ENCODE peak calls at places on chromosomes 1 and 21, in ten cellular contexts. W, G, X, L, J, Q, S, A, Z and F are unnamed samples. For H3K27me3, the result is how much of the 10 kb centered on the place peaks cover.

GRCh38 chr1:226650236-226650841 is 88.7 kb downstream of the ITPKB start:
- DNase-seq in J (no peak), Z (peak), W (no peak), Q (no peak), X (peak), S (no peak), L (no peak), A (peak), G (no peak), F (peak)

GRCh38 chr1:160407819-160408801 is 7.7 kb downstream of the VANGL2 start:
- DNase-seq in S (no peak), W (no peak), A (no peak), X (no peak), J (no peak), Q (peak), L (no peak), Z (no peak), G (no peak), F (peak)

GRCh38 chr1:115040501-115040900 is 10.9 kb downstream of the TSHB start:
- DNase-seq in J (no peak), S (no peak), Z (no peak), L (no peak), Q (no peak), X (no peak), W (no peak), G (no peak), A (peak), F (no peak)

GRCh38 chr21:16218682-16219343 is 489.0 kb downstream of the USP25 start:
- DNase-seq in W (no peak), A (no peak), Q (no peak), G (no peak), J (no peak), Z (no peak), X (no peak), S (no peak), L (no peak), F (no peak)

GRCh38 chr1:53116307-53116810 is 26.1 kb downstream of the SLC1A7 start:
- DNase-seq in L (no peak), W (no peak), X (no peak), A (no peak), G (no peak), Q (no peak), S (no peak), J (no peak), Z (no peak), F (no peak)

GRCh38 chr1:18830596-18830995 is 28.9 kb downstream of the TAS1R2 start:
- DNase-seq in A (no peak), G (no peak), Q (no peak), J (no peak), X (no peak), S (no peak), Z (no peak), L (no peak), W (no peak), F (no peak)

GRCh38 chr1:81912383-81912782 is 111.6 kb downstream of the ADGRL2 start:
- DNase-seq in W (no peak), Q (no peak), L (no peak), Z (no peak), X (no peak), J (no peak), G (no peak), S (no peak), A (no peak), F (no peak)

GRCh38 chr1:99580451-99580850 is 65.5 kb upstream of the PALMD start:
- DNase-seq in G (no peak), Q (no peak), Z (no peak), A (no peak), W (no peak), J (no peak), L (no peak), X (peak), S (no peak), F (no peak)

GRCh38 chr1:4584471-4584870 is 69.9 kb upstream of the AJAP1 start:
- DNase-seq in J (no peak), W (no peak), A (no peak), Z (no peak), S (no peak), Q (no peak), L (no peak), G (no peak), X (no peak), F (no peak)

GRCh38 chr1:182003953-182004586 is 57.4 kb downstream of the ZNF648 start:
- DNase-seq in X (peak), Z (no peak), Q (peak), W (no peak), G (no peak), A (peak), J (no peak), L (no peak), S (no peak), F (peak)

DNA sequence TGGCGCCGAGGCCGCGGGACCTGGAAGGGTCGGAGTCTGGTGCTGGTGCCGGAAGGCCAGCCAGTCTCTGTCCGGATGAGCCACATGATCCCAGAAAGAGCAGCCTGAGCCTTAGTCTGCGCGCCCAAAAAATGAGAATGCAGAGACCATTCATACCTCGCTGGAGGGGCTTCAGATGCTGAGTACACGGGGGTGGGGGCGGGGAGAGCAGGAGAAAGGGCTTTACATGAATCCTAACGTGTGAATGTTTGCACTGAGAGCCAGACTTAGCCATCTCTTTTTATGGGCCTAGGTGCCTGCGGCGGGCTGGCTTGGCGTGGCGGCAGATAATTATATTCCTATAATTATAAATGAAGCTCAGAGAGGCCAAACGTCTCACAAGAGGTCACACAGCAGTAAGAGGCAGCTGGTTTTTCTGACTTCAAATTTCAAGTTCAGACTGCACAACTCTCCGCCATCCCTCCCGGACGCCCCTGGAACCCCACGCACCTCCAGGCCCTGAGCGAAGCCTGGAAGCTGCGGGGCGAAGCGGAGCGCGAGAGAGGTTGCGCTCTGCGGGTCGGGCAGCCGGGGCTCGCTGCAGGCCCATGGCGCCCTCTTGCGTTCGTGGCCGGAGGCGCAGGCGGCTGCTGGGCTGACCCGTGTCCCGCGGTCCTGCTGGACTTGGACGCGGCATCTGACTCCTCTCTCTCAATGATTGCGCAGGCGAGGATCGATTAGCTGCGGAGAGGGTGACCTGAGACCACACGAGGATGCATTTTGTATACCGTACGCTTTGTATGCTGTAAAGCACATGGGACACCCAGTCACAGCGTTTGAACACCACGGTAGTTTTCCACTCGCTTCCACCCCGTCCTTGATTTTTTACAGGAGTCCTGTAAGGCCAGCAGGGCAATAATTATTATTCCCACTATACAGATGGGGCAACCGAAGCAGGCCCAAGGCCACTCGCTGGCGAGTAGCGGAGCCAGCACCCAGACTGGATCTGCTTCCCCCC is 272.5 kb downstream of the FOXD2 start:
- DNase-seq in W (no peak), S (peak), L (peak), A (peak), Q (peak), J (peak), G (peak), Z (peak), X (peak), F (peak)
- H3K27me3 ChIP-seq in W (under half), S (half or more), L (under half), A (half or more), Q (under half), J (under half), G (half or more), Z (half or more), X (half or more), F (half or more)

GRCh38 chr1:197146108-197147095 is at the start of gene ASPM:
- DNase-seq in W (peak), S (peak), Q (peak), A (peak), L (peak), G (peak), J (peak), Z (peak), X (peak), F (peak)

GRCh38 chr1:197144570-197145325 is 1.7 kb downstream of the ASPM start:
- DNase-seq in Q (no peak), A (no peak), Z (no peak), L (no peak), S (peak), G (no peak), W (peak), J (no peak), X (no peak), F (no peak)

GRCh38 chr1:197149340-197149739 is 2.9 kb upstream of the ASPM start:
- DNase-seq in X (no peak), Q (no peak), S (no peak), A (no peak), L (no peak), G (no peak), J (no peak), Z (no peak), W (no peak), F (no peak)

GRCh38 chr1:197141556-197141955 is 4.9 kb downstream of the ASPM start:
- DNase-seq in Z (no peak), L (no peak), Q (no peak), G (no peak), J (no peak), A (no peak), S (no peak), W (peak), X (no peak), F (no peak)

GRCh38 chr1:197145451-197146029 is 929 bp downstream of the ASPM start:
- DNase-seq in J (no peak), W (no peak), X (no peak), L (no peak), Q (peak), Z (no peak), G (no peak), A (no peak), S (peak), F (no peak)
- H3K4me3 ChIP-seq in J (no peak), W (peak), X (peak), L (peak), Q (peak), Z (peak), G (peak), A (peak), S (peak), F (peak)

GRCh38 chr1:202642212-202642611 is 68.0 kb downstream of the SYT2 start:
- DNase-seq in X (no peak), S (no peak), W (no peak), L (no peak), J (no peak), G (no peak), Z (no peak), A (no peak), Q (no peak), F (no peak)
- H3K27me3 ChIP-seq in X (half or more), S (half or more), W (under half), L (under half), J (under half), G (under half), Z (half or more), A (half or more), Q (under half), F (under half)

GRCh38 chr1:151401125-151401788 is 1.9 kb downstream of the PSMB4 start:
- DNase-seq in J (no peak), X (no peak), W (no peak), G (no peak), Q (no peak), S (no peak), Z (no peak), A (no peak), L (no peak), F (no peak)
- H3K4me3 ChIP-seq in J (no peak), X (peak), W (no peak), G (no peak), Q (no peak), S (no peak), Z (no peak), A (no peak), L (no peak), F (no peak)

GRCh38 chr1:73537400-73537799 is 660.6 kb downstream of the LRRIQ3 start:
- DNase-seq in L (no peak), G (no peak), W (no peak), J (no peak), S (no peak), A (peak), Z (no peak), X (no peak), Q (no peak), F (peak)
- H3K27me3 ChIP-seq in L (under half), G (under half), W (under half), J (under half), S (under half), A (under half), Z (under half), X (under half), Q (under half), F (under half)

GRCh38 chr1:20031836-20032235 is 38.2 kb upstream of the PLA2G5 start:
- DNase-seq in Z (no peak), Q (no peak), L (no peak), G (no peak), S (no peak), X (no peak), A (no peak), J (no peak), W (no peak), F (no peak)

GRCh38 chr1:20035114-20035513 is 34.9 kb upstream of the PLA2G5 start:
- DNase-seq in J (no peak), S (no peak), X (no peak), W (no peak), A (no peak), G (no peak), L (no peak), Z (no peak), Q (no peak), F (no peak)

GRCh38 chr1:20033396-20033795 is 36.6 kb upstream of the PLA2G5 start:
- DNase-seq in X (no peak), Z (no peak), Q (no peak), G (no peak), L (no peak), W (no peak), J (no peak), A (no peak), S (no peak), F (no peak)

GRCh38 chr1:20031161-20031560 is 38.8 kb upstream of the PLA2G5 start:
- DNase-seq in S (no peak), X (no peak), Z (no peak), G (no peak), W (no peak), L (no peak), Q (no peak), A (no peak), J (no peak), F (no peak)

GRCh38 chr1:20032425-20032824 is 37.6 kb upstream of the PLA2G5 start:
- DNase-seq in S (no peak), G (no peak), Q (no peak), J (no peak), A (no peak), X (no peak), W (no peak), Z (no peak), L (no peak), F (no peak)
- H3K4me3 ChIP-seq in S (no peak), G (no peak), Q (no peak), J (no peak), A (no peak), X (peak), W (no peak), Z (no peak), L (no peak), F (no peak)

GRCh38 chr21:44701023-44701400 is 4.0 kb downstream of the KRTAP10-12 start:
- DNase-seq in A (no peak), S (no peak), L (no peak), Z (no peak), W (no peak), J (no peak), G (peak), Q (no peak), X (no peak), F (no peak)

GRCh38 chr21:44701541-44701940 is 4.6 kb downstream of the KRTAP10-12 start:
- DNase-seq in Z (no peak), A (no peak), X (no peak), J (no peak), G (peak), S (no peak), L (no peak), W (no peak), Q (peak), F (peak)

GRCh38 chr21:44702111-44702972 is 5.4 kb downstream of the KRTAP10-12 start:
- DNase-seq in J (no peak), A (no peak), G (peak), Q (peak), Z (no peak), X (no peak), L (no peak), S (no peak), W (no peak), F (peak)

GRCh38 chr21:44699502-44700001 is 2.6 kb downstream of the KRTAP10-12 start:
- DNase-seq in A (no peak), Q (peak), W (no peak), Z (no peak), J (no peak), L (no peak), S (no peak), X (no peak), G (peak), F (peak)

DNA sequence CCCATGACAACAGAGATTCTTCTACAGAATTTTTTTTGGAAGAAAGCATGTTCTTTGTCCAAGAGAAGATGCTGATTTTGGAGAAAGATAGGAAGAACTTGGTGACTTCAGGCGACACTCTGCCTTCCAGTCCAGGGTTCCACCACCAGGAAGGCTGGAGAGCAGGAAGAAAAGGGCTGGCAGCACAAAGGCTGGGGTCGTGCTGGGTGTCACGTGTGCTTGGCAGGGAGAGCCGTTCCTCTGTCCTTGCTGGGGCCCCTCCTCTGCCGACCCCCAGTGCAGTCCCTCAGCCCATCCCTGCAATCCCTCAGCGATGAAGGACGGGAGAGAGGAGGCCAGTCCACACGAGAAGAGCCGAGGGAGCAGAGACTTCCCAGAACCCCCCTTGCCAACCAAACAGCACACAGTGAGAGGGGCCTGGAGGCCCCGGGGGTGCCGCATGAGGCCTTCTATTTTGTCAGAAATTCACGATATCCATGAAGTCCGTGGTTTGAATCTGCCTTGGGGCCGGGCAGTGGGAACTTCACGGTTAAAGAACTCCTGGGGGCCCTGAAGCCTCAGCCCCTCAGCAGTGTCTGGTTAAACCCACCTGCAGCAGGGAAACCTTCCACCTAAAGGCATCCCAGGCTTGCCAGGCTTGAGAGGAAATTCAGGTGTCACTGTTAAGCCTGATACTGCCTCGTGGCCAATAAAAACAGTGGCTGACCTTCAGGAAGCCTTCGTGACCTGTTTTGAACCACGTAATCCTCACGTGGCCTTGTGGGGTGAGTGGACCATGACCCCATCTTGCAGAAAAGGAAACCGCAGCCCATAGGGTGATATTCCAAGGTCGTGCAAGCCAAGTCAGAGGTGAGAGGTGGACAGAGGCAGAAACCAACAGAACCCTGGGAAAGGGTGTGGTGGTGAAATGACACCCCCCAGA is 3.4 kb downstream of the KRTAP10-12 start:
- DNase-seq in Q (no peak), W (no peak), X (no peak), S (no peak), J (no peak), L (no peak), G (peak), A (no peak), Z (no peak), F (peak)
- H3K27me3 ChIP-seq in Q (under half), W (under half), X (half or more), S (under half), J (under half), L (under half), G (half or more), A (under half), Z (half or more), F (under half)

DNA sequence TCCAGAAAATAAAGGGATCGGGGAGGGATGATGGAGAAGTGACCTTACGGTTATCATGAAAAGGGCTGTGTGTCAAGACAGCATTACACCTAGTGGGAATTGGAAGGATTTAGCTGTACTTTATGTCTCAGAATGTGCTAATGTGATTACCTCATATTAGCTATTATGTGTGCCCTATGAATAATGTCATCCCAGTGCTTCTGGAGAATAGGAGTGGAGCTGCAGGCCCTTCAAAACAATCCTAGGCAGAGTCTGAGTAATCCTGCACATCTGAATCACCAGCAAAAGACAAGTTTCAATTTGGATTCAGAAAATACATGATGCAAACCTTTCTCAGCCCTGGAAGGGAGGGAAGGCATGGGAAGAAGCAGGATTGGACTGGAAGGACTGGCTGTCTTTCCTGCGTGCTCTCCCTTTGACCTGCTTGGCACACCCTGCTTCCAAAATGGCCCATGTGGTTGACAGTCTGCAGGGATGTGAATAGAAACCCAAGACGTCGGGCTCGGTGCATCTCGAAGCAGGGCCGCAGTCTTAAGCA is 54.1 kb upstream of the TARBP1 start:
- DNase-seq in W (no peak), G (no peak), A (no peak), Z (no peak), J (peak), S (no peak), X (peak), L (no peak), Q (peak), F (no peak)
- H3K4me3 ChIP-seq in W (no peak), G (no peak), A (no peak), Z (no peak), J (no peak), S (no peak), X (no peak), L (no peak), Q (no peak), F (no peak)

GRCh38 chr1:207001492-207002245 is 30.9 kb downstream of the C1orf116 start:
- DNase-seq in W (no peak), L (no peak), A (no peak), Q (peak), Z (no peak), J (no peak), S (no peak), X (no peak), G (no peak), F (no peak)

GRCh38 chr1:207004931-207005830 is 27.4 kb downstream of the C1orf116 start:
- DNase-seq in S (peak), G (peak), Q (peak), Z (peak), X (no peak), W (no peak), J (peak), L (peak), A (peak), F (peak)

GRCh38 chr1:207002731-207003146 is 29.8 kb downstream of the C1orf116 start:
- DNase-seq in Z (peak), X (no peak), W (no peak), Q (no peak), L (no peak), J (peak), A (no peak), S (no peak), G (no peak), F (no peak)

GRCh38 chr1:207000641-207001291 is 30.5 kb upstream of the FCAMR start:
- DNase-seq in S (no peak), G (no peak), Z (no peak), L (no peak), Q (no peak), W (no peak), A (no peak), X (no peak), J (no peak), F (no peak)

GRCh38 chr1:207003216-207003615 is 29.3 kb downstream of the C1orf116 start:
- DNase-seq in W (no peak), S (no peak), J (no peak), X (no peak), G (no peak), L (no peak), A (no peak), Z (no peak), Q (no peak), F (peak)
- H3K27me3 ChIP-seq in W (under half), S (under half), J (under half), X (under half), G (under half), L (under half), A (under half), Z (under half), Q (under half), F (under half)